ENCODE peak calls at places on chromosomes 5 and 9, in seven cellular contexts. One of them, this sample, is unnamed.

GRCh38 chr5:108650997-108651396 is 96.7 kb upstream of the FER start:
- DNase-seq in ovary: no peak
- DNase-seq in Peyer's patch: no peak
- DNase-seq in GM12892: no peak
- DNase-seq in A549: no peak
- DNase-seq in lower leg skin: no peak
- DNase-seq in stomach: no peak
- DNase-seq in this sample: no peak

GRCh38 chr9:135939351-135940265 is 21.6 kb downstream of the UBAC1 start:
- DNase-seq in ovary: no peak
- DNase-seq in Peyer's patch: no peak
- DNase-seq in GM12892: no peak
- DNase-seq in A549: no peak
- DNase-seq in lower leg skin: no peak
- DNase-seq in stomach: no peak
- DNase-seq in this sample: no peak

GRCh38 chr9:93427655-93428379 is 23.7 kb upstream of the FAM120A start:
- DNase-seq in ovary: no peak
- DNase-seq in Peyer's patch: peak
- DNase-seq in GM12892: no peak
- DNase-seq in A549: no peak
- DNase-seq in lower leg skin: no peak
- DNase-seq in stomach: no peak
- DNase-seq in this sample: no peak

GRCh38 chr9:7123743-7124142 is 366.0 kb downstream of the KDM4C start:
- DNase-seq in ovary: no peak
- DNase-seq in Peyer's patch: no peak
- DNase-seq in GM12892: no peak
- DNase-seq in A549: no peak
- DNase-seq in lower leg skin: no peak
- DNase-seq in stomach: no peak
- DNase-seq in this sample: no peak

GRCh38 chr9:136532799-136533774 is 12.8 kb downstream of the NOTCH1 start:
- DNase-seq in ovary: no peak
- DNase-seq in Peyer's patch: peak
- DNase-seq in GM12892: peak
- DNase-seq in A549: no peak
- DNase-seq in lower leg skin: no peak
- DNase-seq in stomach: no peak
- DNase-seq in this sample: peak

GRCh38 chr5:16464664-16465543 is 696 bp downstream of the ZNF622 start:
- DNase-seq in ovary: no peak
- DNase-seq in Peyer's patch: peak
- DNase-seq in GM12892: no peak
- DNase-seq in A549: no peak
- DNase-seq in lower leg skin: no peak
- DNase-seq in stomach: no peak
- DNase-seq in this sample: no peak

GRCh38 chr5:73822989-73823339 is 197.0 kb downstream of the ARHGEF28 start:
- DNase-seq in ovary: no peak
- DNase-seq in Peyer's patch: no peak
- DNase-seq in GM12892: no peak
- DNase-seq in A549: no peak
- DNase-seq in lower leg skin: no peak
- DNase-seq in stomach: no peak
- DNase-seq in this sample: no peak

GRCh38 chr9:7153566-7153965 is 395.8 kb downstream of the KDM4C start:
- DNase-seq in ovary: no peak
- DNase-seq in Peyer's patch: no peak
- DNase-seq in GM12892: no peak
- DNase-seq in A549: no peak
- DNase-seq in lower leg skin: no peak
- DNase-seq in stomach: no peak
- DNase-seq in this sample: no peak

GRCh38 chr5:3030511-3031165 is 279.2 kb upstream of the IRX2 start:
- DNase-seq in ovary: no peak
- DNase-seq in Peyer's patch: no peak
- DNase-seq in GM12892: no peak
- DNase-seq in A549: no peak
- DNase-seq in lower leg skin: peak
- DNase-seq in stomach: no peak
- DNase-seq in this sample: no peak

GRCh38 chr9:89778100-89779085 is 173.6 kb downstream of the GADD45G start:
- DNase-seq in ovary: no peak
- DNase-seq in Peyer's patch: peak
- DNase-seq in GM12892: no peak
- DNase-seq in A549: no peak
- DNase-seq in lower leg skin: no peak
- DNase-seq in stomach: no peak
- DNase-seq in this sample: no peak

GRCh38 chr5:142057697-142058056 is 44.9 kb upstream of the GNPDA1 start:
- DNase-seq in ovary: no peak
- DNase-seq in Peyer's patch: no peak
- DNase-seq in GM12892: no peak
- DNase-seq in A549: no peak
- DNase-seq in lower leg skin: no peak
- DNase-seq in stomach: no peak
- DNase-seq in this sample: no peak

GRCh38 chr5:57231607-57232006 is 57.7 kb downstream of the GPBP1 start:
- DNase-seq in ovary: no peak
- DNase-seq in Peyer's patch: no peak
- DNase-seq in GM12892: no peak
- DNase-seq in A549: no peak
- DNase-seq in lower leg skin: no peak
- DNase-seq in stomach: no peak
- DNase-seq in this sample: no peak

GRCh38 chr5:1104327-1105006 is 7.4 kb downstream of the SLC12A7 start:
- DNase-seq in ovary: no peak
- DNase-seq in Peyer's patch: no peak
- DNase-seq in GM12892: no peak
- DNase-seq in A549: no peak
- DNase-seq in lower leg skin: no peak
- DNase-seq in stomach: no peak
- DNase-seq in this sample: no peak

GRCh38 chr5:179120951-179121666 is 60.9 kb downstream of the ZNF354C start:
- DNase-seq in ovary: no peak
- DNase-seq in Peyer's patch: no peak
- DNase-seq in GM12892: no peak
- DNase-seq in A549: no peak
- DNase-seq in lower leg skin: no peak
- DNase-seq in stomach: peak
- DNase-seq in this sample: no peak

GRCh38 chr9:13427587-13427986 is 148.1 kb upstream of the MPDZ start:
- DNase-seq in ovary: no peak
- DNase-seq in Peyer's patch: no peak
- DNase-seq in GM12892: no peak
- DNase-seq in A549: peak
- DNase-seq in lower leg skin: no peak
- DNase-seq in stomach: no peak
- DNase-seq in this sample: peak

GRCh38 chr5:41508186-41508585 is 2.2 kb downstream of the PLCXD3 start:
- DNase-seq in ovary: no peak
- DNase-seq in Peyer's patch: no peak
- DNase-seq in GM12892: no peak
- DNase-seq in A549: no peak
- DNase-seq in lower leg skin: no peak
- DNase-seq in stomach: no peak
- DNase-seq in this sample: no peak

GRCh38 chr5:169876376-169876775 is 103.9 kb downstream of the INSYN2B start:
- DNase-seq in ovary: no peak
- DNase-seq in Peyer's patch: no peak
- DNase-seq in GM12892: no peak
- DNase-seq in A549: no peak
- DNase-seq in lower leg skin: no peak
- DNase-seq in stomach: no peak
- DNase-seq in this sample: no peak

GRCh38 chr5:90529234-90529938 is at the start of gene LYSMD3:
- DNase-seq in ovary: peak
- DNase-seq in Peyer's patch: peak
- DNase-seq in GM12892: peak
- DNase-seq in A549: peak
- DNase-seq in lower leg skin: peak
- DNase-seq in stomach: peak
- DNase-seq in this sample: peak
- TF ChIP-seq POLR2A in ovary: peak
- TF ChIP-seq POLR2A in Peyer's patch: peak
- TF ChIP-seq POLR2A in GM12892: peak
- TF ChIP-seq POLR2A in A549: peak
- TF ChIP-seq POLR2A in lower leg skin: peak
- TF ChIP-seq POLR2A in stomach: no peak
- TF ChIP-seq POLR2A in this sample: peak

GRCh38 chr9:3359778-3360177 is 166.0 kb downstream of the RFX3 start:
- DNase-seq in ovary: no peak
- DNase-seq in Peyer's patch: no peak
- DNase-seq in GM12892: no peak
- DNase-seq in A549: no peak
- DNase-seq in lower leg skin: no peak
- DNase-seq in stomach: no peak
- DNase-seq in this sample: no peak

GRCh38 chr9:3361689-3362392 is 164.0 kb downstream of the RFX3 start:
- DNase-seq in ovary: no peak
- DNase-seq in Peyer's patch: no peak
- DNase-seq in GM12892: no peak
- DNase-seq in A549: no peak
- DNase-seq in lower leg skin: no peak
- DNase-seq in stomach: no peak
- DNase-seq in this sample: no peak

GRCh38 chr9:3359048-3359692 is 166.6 kb downstream of the RFX3 start:
- DNase-seq in ovary: no peak
- DNase-seq in Peyer's patch: no peak
- DNase-seq in GM12892: no peak
- DNase-seq in A549: no peak
- DNase-seq in lower leg skin: no peak
- DNase-seq in stomach: no peak
- DNase-seq in this sample: no peak

GRCh38 chr9:3360245-3360644 is 165.6 kb downstream of the RFX3 start:
- DNase-seq in ovary: no peak
- DNase-seq in Peyer's patch: no peak
- DNase-seq in GM12892: no peak
- DNase-seq in A549: no peak
- DNase-seq in lower leg skin: no peak
- DNase-seq in stomach: no peak
- DNase-seq in this sample: no peak

GRCh38 chr9:3361115-3361514 is 164.7 kb downstream of the RFX3 start:
- DNase-seq in ovary: no peak
- DNase-seq in Peyer's patch: no peak
- DNase-seq in GM12892: no peak
- DNase-seq in A549: no peak
- DNase-seq in lower leg skin: no peak
- DNase-seq in stomach: no peak
- DNase-seq in this sample: no peak
- TF ChIP-seq POLR2A in ovary: no peak
- TF ChIP-seq POLR2A in Peyer's patch: no peak
- TF ChIP-seq POLR2A in GM12892: no peak
- TF ChIP-seq POLR2A in A549: no peak
- TF ChIP-seq POLR2A in lower leg skin: no peak
- TF ChIP-seq POLR2A in stomach: no peak
- TF ChIP-seq POLR2A in this sample: no peak

GRCh38 chr5:77074745-77075144 is 12.3 kb downstream of the ZBED3 start:
- DNase-seq in ovary: no peak
- DNase-seq in Peyer's patch: no peak
- DNase-seq in GM12892: no peak
- DNase-seq in A549: no peak
- DNase-seq in lower leg skin: no peak
- DNase-seq in stomach: no peak
- DNase-seq in this sample: no peak

GRCh38 chr5:77073667-77074066 is 13.4 kb downstream of the ZBED3 start:
- DNase-seq in ovary: no peak
- DNase-seq in Peyer's patch: no peak
- DNase-seq in GM12892: no peak
- DNase-seq in A549: no peak
- DNase-seq in lower leg skin: no peak
- DNase-seq in stomach: no peak
- DNase-seq in this sample: no peak

GRCh38 chr5:77080905-77081304 is 6.2 kb downstream of the ZBED3 start:
- DNase-seq in ovary: no peak
- DNase-seq in Peyer's patch: no peak
- DNase-seq in GM12892: no peak
- DNase-seq in A549: no peak
- DNase-seq in lower leg skin: no peak
- DNase-seq in stomach: no peak
- DNase-seq in this sample: no peak

GRCh38 chr5:77077821-77078176 is 9.3 kb downstream of the ZBED3 start:
- DNase-seq in ovary: no peak
- DNase-seq in Peyer's patch: no peak
- DNase-seq in GM12892: no peak
- DNase-seq in A549: no peak
- DNase-seq in lower leg skin: no peak
- DNase-seq in stomach: no peak
- DNase-seq in this sample: no peak

GRCh38 chr5:77076961-77077820 is 9.9 kb downstream of the ZBED3 start:
- DNase-seq in ovary: peak
- DNase-seq in Peyer's patch: peak
- DNase-seq in GM12892: peak
- DNase-seq in A549: peak
- DNase-seq in lower leg skin: peak
- DNase-seq in stomach: peak
- DNase-seq in this sample: peak
- TF ChIP-seq POLR2A in ovary: no peak
- TF ChIP-seq POLR2A in Peyer's patch: no peak
- TF ChIP-seq POLR2A in GM12892: peak
- TF ChIP-seq POLR2A in A549: peak
- TF ChIP-seq POLR2A in lower leg skin: no peak
- TF ChIP-seq POLR2A in stomach: no peak
- TF ChIP-seq POLR2A in this sample: no peak

DNA sequence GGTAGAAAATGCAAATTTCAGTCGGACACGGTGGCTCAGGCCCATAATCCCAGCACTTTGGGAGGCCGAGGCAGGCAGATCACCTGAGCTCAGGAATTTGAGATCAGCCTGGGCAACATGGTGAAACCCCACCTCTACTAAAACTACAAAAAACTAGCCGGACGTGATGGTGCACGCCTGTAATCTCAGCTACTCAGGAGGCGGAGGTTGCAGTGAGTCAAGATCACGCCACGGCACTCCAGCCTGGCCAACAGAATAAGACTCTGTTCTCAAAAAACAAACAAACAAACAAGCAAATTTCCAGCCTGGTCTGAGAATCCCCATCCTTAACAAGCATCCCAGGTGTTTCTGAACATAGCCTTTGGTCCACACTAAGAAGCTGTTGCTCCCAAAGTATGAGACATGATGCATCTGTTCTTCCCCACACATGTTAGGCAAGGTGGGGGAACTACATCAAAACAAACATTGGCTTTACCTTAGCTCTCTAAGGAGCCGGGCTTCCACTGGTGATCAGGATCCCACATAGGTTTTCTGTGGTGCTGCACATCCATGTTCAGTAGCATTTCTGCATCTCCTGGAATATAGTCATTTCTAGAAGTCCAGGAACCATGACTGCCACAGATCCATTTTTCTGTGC is 92.5 kb upstream of the DMRT1 start:
- DNase-seq in ovary: no peak
- DNase-seq in Peyer's patch: no peak
- DNase-seq in GM12892: no peak
- DNase-seq in A549: no peak
- DNase-seq in lower leg skin: peak
- DNase-seq in stomach: no peak
- DNase-seq in this sample: no peak
- TF ChIP-seq POLR2A in ovary: no peak
- TF ChIP-seq POLR2A in Peyer's patch: no peak
- TF ChIP-seq POLR2A in GM12892: no peak
- TF ChIP-seq POLR2A in A549: no peak
- TF ChIP-seq POLR2A in lower leg skin: no peak
- TF ChIP-seq POLR2A in stomach: no peak
- TF ChIP-seq POLR2A in this sample: no peak